ENCODE peak calls at places on chromosomes 11 and 22, in five cellular contexts. B, A, U, M and X are unnamed samples.

GRCh38 chr11:75428301-75428724 is 4.7 kb downstream of the KLHL35 start:
- DNase-seq in U (peak; percentile 80), M (peak; percentile 95), B (peak; percentile 75), A (no peak), X (peak; percentile 50)

GRCh38 chr22:45127866-45128265 is 35.9 kb upstream of the NUP50 start:
- DNase-seq in B (no peak), U (peak; percentile 25), A (peak; percentile 36), M (no peak), X (no peak)

GRCh38 chr11:44849424-44849823 is 101.3 kb downstream of the TP53I11 start:
- DNase-seq in A (no peak), U (no peak), M (no peak), B (no peak), X (no peak)

GRCh38 chr11:60515144-60515855 is at the start of gene MS4A13:
- DNase-seq in A (no peak), U (no peak), B (peak; percentile 63), M (no peak), X (no peak)

GRCh38 chr22:46929046-46929688 is 166.7 kb downstream of the TBC1D22A start:
- DNase-seq in U (no peak), B (no peak), M (peak; percentile 11), A (no peak), X (no peak)

GRCh38 chr11:92227233-92227593 is 2.6 kb downstream of the FAT3 start:
- DNase-seq in M (no peak), B (no peak), U (no peak), A (no peak), X (no peak)

GRCh38 chr22:29344137-29344536 is 28.6 kb upstream of the RASL10A start:
- DNase-seq in B (no peak), U (peak; percentile 89), A (peak; percentile 90), M (no peak), X (no peak)

GRCh38 chr11:38791346-38791961 is 2193.4 kb upstream of the RAG2 start:
- DNase-seq in B (peak; percentile 43), U (peak; percentile 60), A (peak; percentile 39), M (no peak), X (peak; percentile 60)

GRCh38 chr22:21881841-21882753 is 14.7 kb upstream of the MAPK1 start:
- DNase-seq in M (no peak), B (peak; percentile 52), U (no peak), A (no peak), X (no peak)

GRCh38 chr11:115433376-115433775 is 70.8 kb downstream of the CADM1 start:
- DNase-seq in B (no peak), M (no peak), U (no peak), A (no peak), X (no peak)

GRCh38 chr11:68181719-68182451 is 31.2 kb downstream of the KMT5B start:
- DNase-seq in U (no peak), B (no peak), M (no peak), A (no peak), X (peak; percentile 40)

GRCh38 chr22:44453441-44454112 is 44.5 kb downstream of the RTL6 start:
- DNase-seq in U (no peak), B (no peak), M (peak; percentile 18), A (no peak), X (no peak)

GRCh38 chr22:23098230-23098705 is 27.9 kb downstream of the GNAZ start:
- DNase-seq in M (no peak), A (no peak), B (peak; percentile 60), U (no peak), X (no peak)

GRCh38 chr11:45273509-45273908 is 12.6 kb downstream of the SYT13 start:
- DNase-seq in A (no peak), U (no peak), M (no peak), B (no peak), X (no peak)

GRCh38 chr22:22802346-22802970 is 85.2 kb upstream of the IGLL5 start:
- DNase-seq in B (peak; percentile 94), M (no peak), U (no peak), A (no peak), X (peak; percentile 70)

GRCh38 chr11:72353861-72354260 is 80.5 kb downstream of the CLPB start:
- DNase-seq in M (no peak), A (no peak), U (peak; percentile 18), B (no peak), X (no peak)

GRCh38 chr22:47402876-47403525 is 640.6 kb downstream of the TBC1D22A start:
- DNase-seq in B (no peak), A (no peak), M (no peak), U (no peak), X (no peak)

GRCh38 chr11:3686751-3687150 is 15.6 kb upstream of the CHRNA10 start:
- DNase-seq in M (no peak), U (peak; percentile 26), B (no peak), A (peak; percentile 60), X (no peak)

GRCh38 chr11:83480251-83480650 is 194.1 kb upstream of the CCDC90B start:
- DNase-seq in U (no peak), A (no peak), B (no peak), M (no peak), X (no peak)
- H3K4me3 ChIP-seq in U (no peak overlapping the region), A (no peak overlapping the region), B (no peak overlapping the region), M (no peak overlapping the region), X (no peak overlapping the region)

DNA sequence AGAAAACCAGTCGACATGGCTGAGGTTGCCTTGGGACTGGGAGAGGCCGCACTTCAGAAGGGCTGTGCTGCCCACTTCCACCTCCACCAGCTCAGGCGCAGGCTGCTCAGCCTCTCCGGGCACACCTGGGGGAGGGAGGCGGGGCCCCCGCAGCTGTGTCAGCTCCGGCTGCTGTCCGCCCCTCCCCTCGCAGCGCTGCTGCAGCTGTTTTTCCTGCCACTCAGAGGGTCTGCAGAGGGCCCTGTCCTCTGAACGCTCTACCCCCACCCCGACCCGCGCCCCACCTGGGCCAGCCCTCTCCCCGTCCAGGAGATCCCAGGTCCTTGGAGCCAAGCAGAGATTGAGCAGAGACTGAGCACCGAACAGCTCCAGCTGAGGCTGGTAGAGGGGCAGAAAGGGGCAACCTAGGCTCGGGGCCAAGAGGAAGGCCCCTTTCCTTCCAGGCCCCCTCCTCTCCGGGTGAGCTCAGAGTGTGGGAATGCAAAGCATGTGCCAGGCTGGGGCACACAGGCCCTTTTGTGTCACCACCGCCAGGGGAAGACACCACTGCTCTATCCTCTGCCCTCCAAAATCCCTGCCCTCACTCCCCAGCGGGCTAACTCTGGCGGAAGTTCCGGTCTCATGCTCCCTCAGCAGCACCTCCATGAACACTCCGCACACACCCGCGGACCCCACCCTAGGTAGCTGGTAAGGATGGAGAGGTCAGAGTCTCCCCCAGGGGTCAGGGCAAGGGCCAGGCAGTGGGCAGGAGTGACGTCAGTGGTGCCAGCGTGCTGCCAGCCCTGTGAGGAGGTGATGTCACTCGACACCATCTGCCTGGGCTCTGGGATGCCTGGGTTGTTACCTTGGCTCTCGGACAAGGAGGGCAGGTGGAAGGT is 1.6 kb downstream of the MCAM start:
- DNase-seq in U (no peak), B (no peak), A (peak; percentile 56), M (no peak), X (peak; percentile 57)
- TF ChIP-seq CTCF in U (peak; percentile 27), B (no peak), A (no peak), M (peak; percentile 43), X (no peak)

DNA sequence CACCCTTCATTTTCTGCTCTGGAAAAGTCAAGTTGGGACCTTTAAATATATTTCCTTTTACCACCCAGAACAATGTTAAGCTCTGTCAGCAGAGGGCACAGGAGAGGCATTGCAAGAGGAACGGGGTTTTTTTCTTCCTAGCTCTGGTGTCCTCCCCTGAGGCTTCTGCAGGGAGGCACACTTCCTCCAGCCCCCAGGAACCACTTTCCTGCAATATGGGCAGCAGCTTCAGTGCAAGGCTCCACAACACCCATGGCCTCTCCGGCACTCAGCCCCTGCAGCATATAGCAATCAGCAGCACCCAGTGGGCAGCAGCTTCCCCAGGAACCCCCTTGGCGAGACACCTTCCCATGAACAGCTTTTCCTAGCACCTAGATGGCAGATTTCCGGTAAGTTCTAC is 101.4 kb downstream of the SYT9 start:
- DNase-seq in M (no peak), A (peak; percentile 24), U (peak; percentile 50), B (peak; percentile 11), X (peak; percentile 58)
- H3K4me3 ChIP-seq in M (no peak overlapping the region), A (no peak overlapping the region), U (no peak overlapping the region), B (no peak overlapping the region), X (no peak overlapping the region)

DNA sequence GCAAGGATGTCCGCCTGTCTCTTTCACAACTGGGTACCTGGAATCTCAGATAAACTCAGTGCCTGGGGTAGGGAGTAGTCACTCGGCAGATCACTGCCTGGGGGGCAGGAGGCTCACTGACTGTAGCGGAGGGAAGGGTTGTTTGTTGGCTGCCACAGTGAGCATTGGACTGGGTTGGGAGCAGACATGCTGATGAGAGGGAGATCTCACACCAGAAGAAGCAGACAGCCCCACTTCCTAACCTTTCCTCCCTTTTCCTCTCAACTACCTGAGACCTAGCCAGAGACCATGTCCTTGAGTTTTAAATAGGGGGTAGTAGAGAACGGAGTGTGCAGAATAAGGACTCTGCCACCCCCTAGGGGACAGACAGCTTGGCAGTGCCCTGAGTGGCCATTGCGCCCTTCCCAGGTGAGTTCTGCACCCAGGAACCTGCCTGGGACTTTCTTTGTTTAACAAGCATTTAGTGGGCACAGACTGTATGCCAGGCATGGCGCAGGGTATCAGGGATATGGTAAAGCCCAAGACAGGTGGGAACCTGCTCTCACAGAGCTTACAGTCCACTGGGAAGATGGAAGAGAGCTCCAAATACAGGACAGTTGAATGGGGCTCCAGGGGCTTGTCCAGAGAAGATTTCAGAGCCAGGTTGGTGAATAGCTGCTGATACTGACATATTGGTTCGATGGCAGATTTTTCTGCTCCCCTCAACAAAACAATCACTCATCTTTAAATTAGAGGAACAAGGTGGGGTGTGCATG is 115.7 kb upstream of the NNMT start:
- DNase-seq in U (peak; percentile 44), M (no peak), B (no peak), A (no peak), X (no peak)
- TF ChIP-seq CTCF in U (peak; percentile 70), M (peak; percentile 72), B (peak; percentile 59), A (peak; percentile 84), X (peak; percentile 8)

DNA sequence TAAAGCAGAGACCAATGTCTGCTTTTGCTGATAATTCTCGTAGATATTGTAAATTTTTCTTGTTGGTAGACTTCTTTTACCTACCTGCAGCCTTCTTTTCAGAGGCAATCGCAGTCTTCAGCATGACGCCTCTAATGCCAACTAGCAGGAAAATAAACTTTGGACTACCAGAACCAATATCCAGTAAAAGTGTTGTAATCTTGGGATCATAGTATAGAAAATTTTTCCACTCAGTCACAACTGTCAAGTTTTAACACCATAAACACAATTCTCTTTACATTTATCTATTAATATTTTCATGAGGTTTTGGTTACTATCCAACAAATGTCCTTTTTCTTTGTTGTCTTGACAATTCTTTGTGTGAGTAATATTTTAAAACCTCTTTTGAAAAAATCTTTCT is 2.3 kb downstream of the DEPDC7 start:
- DNase-seq in U (no peak), M (no peak), B (no peak), A (no peak), X (no peak)
- H3K4me3 ChIP-seq in U (no peak overlapping the region), M (no peak overlapping the region), B (no peak overlapping the region), A (no peak overlapping the region), X (no peak overlapping the region)